ENCODE peak calls at places on chromosomes 2 and 18, in five cellular contexts. M is GM23248; K is stimulated activated CD4-positive, alpha-beta T cell treated with anti-CD3 and anti-CD28 coated beads, Interleukin-1b, Interleukin-23, amount 100 ng/mL, for 24 hours; J is EL; W is natural killer cell treated with Interleukin-12 subunit alpha and Interleukin-12 subunit beta and Interleukin-15 and Interleukin-18, amount 100 ng/mL, for 72 hours. Q is an unnamed sample.

GRCh38 chr2:71748227-71748626 is 294.9 kb downstream of the DYSF start:
- DNase-seq in M (peak; percentile 66), K (no peak), J (peak; percentile 64), W (no peak), Q (no peak)

GRCh38 chr18:12031836-12032235 is 50.5 kb downstream of the IMPA2 start:
- DNase-seq in M (peak; percentile 94), K (no peak), J (no peak), W (no peak), Q (no peak)

GRCh38 chr18:75207298-75208054 is 1.5 kb downstream of the PTGR3 start:
- DNase-seq in M (peak; percentile 57), K (no peak), J (peak; percentile 72), W (no peak), Q (no peak)

GRCh38 chr2:96668771-96669170 is 26.2 kb downstream of the FER1L5 start:
- DNase-seq in M (no peak), K (no peak), J (no peak), W (peak; percentile 13), Q (no peak)

GRCh38 chr2:1611886-1612285 is 132.4 kb downstream of the PXDN start:
- DNase-seq in M (no peak), K (no peak), J (no peak), W (no peak), Q (no peak)

GRCh38 chr2:182522428-182522896 is 95.6 kb upstream of the PDE1A start:
- DNase-seq in M (peak; percentile 17), K (no peak), J (peak; percentile 67), W (no peak), Q (peak; percentile 62)

GRCh38 chr18:11392974-11393373 is 216.4 kb upstream of the SLC35G4 start:
- DNase-seq in M (no peak), K (no peak), J (no peak), W (no peak), Q (no peak)

GRCh38 chr18:76445275-76445674 is 49.8 kb downstream of the ZNF516 start:
- DNase-seq in M (peak; percentile 89), K (no peak), J (peak; percentile 86), W (no peak), Q (no peak)

GRCh38 chr2:10688921-10689807 is 611 bp downstream of the NOL10 start:
- DNase-seq in M (peak; percentile 57), K (no peak), J (no peak), W (no peak), Q (no peak)

GRCh38 chr2:60329225-60329624 is 224.2 kb downstream of the BCL11A start:
- DNase-seq in M (no peak), K (no peak), J (no peak), W (no peak), Q (no peak)

GRCh38 chr18:22570492-22570891 is 152.8 kb upstream of the CTAGE1 start:
- DNase-seq in M (no peak), K (no peak), J (no peak), W (no peak), Q (no peak)

GRCh38 chr2:231535961-231536360 is 5.7 kb upstream of the NMUR1 start:
- DNase-seq in M (no peak), K (no peak), J (no peak), W (no peak), Q (no peak)

GRCh38 chr18:8776013-8776515 is 70.7 kb downstream of the MTCL1 start:
- DNase-seq in M (no peak), K (no peak), J (no peak), W (no peak), Q (no peak)

GRCh38 chr2:239142296-239142695 is 258.5 kb downstream of the HDAC4 start:
- DNase-seq in M (no peak), K (no peak), J (no peak), W (no peak), Q (no peak)

GRCh38 chr18:48219429-48220145 is 189.6 kb downstream of the ZBTB7C start:
- DNase-seq in M (no peak), K (no peak), J (no peak), W (no peak), Q (no peak)

GRCh38 chr2:78147466-78147865 is 625.3 kb upstream of the LRRTM4 start:
- DNase-seq in M (no peak), K (no peak), J (no peak), W (no peak), Q (no peak)

GRCh38 chr2:240720686-240721595 is 29.3 kb downstream of the AQP12A start:
- DNase-seq in M (no peak), K (no peak), J (no peak), W (no peak), Q (no peak)

GRCh38 chr2:240930631-240931318 is 24.6 kb downstream of the CROCC2 start:
- DNase-seq in M (no peak), K (no peak), J (no peak), W (peak; percentile 54), Q (no peak)

GRCh38 chr2:42917374-42918017 is 125.1 kb upstream of the HAAO start:
- DNase-seq in M (peak; percentile 95), K (no peak), J (peak; percentile 94), W (no peak), Q (no peak)

GRCh38 chr2:179562330-179562885 is 297.8 kb upstream of the SESTD1 start:
- DNase-seq in M (no peak), K (no peak), J (no peak), W (no peak), Q (peak; percentile 52)

GRCh38 chr2:109195193-109196045 is 66.4 kb downstream of the SH3RF3 start:
- DNase-seq in M (no peak), K (no peak), J (no peak), W (no peak), Q (no peak)

GRCh38 chr18:74132201-74132600 is 15.4 kb downstream of the FBXO15 start:
- DNase-seq in M (no peak), K (no peak), J (no peak), W (no peak), Q (no peak)

GRCh38 chr2:240233891-240234502 is 93.5 kb upstream of the OTOS start:
- DNase-seq in M (no peak), K (no peak), J (no peak), W (peak; percentile 58), Q (no peak)

GRCh38 chr18:13366131-13366530 is 147.6 kb downstream of the LDLRAD4 start:
- DNase-seq in M (no peak), K (no peak), J (no peak), W (no peak), Q (no peak)

GRCh38 chr18:23661735-23662308 is 889 bp downstream of the ANKRD29 start:
- DNase-seq in M (no peak), K (no peak), J (no peak), W (no peak), Q (no peak)

GRCh38 chr2:26578581-26578980 is 62.6 kb downstream of the CIB4 start:
- DNase-seq in M (no peak), K (no peak), J (no peak), W (no peak), Q (no peak)

GRCh38 chr2:112794841-112795240 is 10.5 kb upstream of the IL1A start:
- DNase-seq in M (no peak), K (no peak), J (no peak), W (no peak), Q (no peak)

GRCh38 chr2:225614915-225615314 is 215.4 kb downstream of the NYAP2 start:
- DNase-seq in M (no peak), K (no peak), J (no peak), W (no peak), Q (no peak)

GRCh38 chr2:47069628-47070154 is 85.4 kb downstream of the STPG4 start:
- DNase-seq in M (peak; percentile 53), K (no peak), J (peak; percentile 92), W (no peak), Q (no peak)

GRCh38 chr2:237429761-237430160 is 15.8 kb upstream of the COL6A3 start:
- DNase-seq in M (peak; percentile 63), K (no peak), J (no peak), W (no peak), Q (no peak)

GRCh38 chr2:108786008-108786353 is 590 bp upstream of the CCDC138 start:
- DNase-seq in M (no peak), K (no peak), J (no peak), W (no peak), Q (no peak)

GRCh38 chr2:77604953-77605947 is 83.1 kb upstream of the LRRTM4 start:
- DNase-seq in M (no peak), K (no peak), J (no peak), W (no peak), Q (no peak)

Q was measured in NCI-H1930.